ENCODE peak calls at places on chromosomes 16 and 17, in ten cellular contexts. One of them, this sample, is unnamed.

GRCh38 chr16:68737730-68738590 is 868 bp downstream of the CDH1 start:
- DNase-seq in NCI-H510A treated with DMSO at 0.1 percent for 48 hours: peak
- DNase-seq in activated effector memory CD4-positive, alpha-beta T cell treated with Interleukin-2 at 50 U/mL for 16 hours: no peak
- DNase-seq in NCI-H1092: no peak
- DNase-seq in mucosa of gallbladder: peak
- DNase-seq in esophagus muscularis mucosa: no peak
- DNase-seq in activated T-cell treated with anti-CD3 and anti-CD28 coated beads, Interleukin-2, amount 50 U/mL, for 72 hours: no peak
- DNase-seq in RCC 7860: no peak
- DNase-seq in effector memory CD8-positive, alpha-beta T cell: no peak
- DNase-seq in stimulated activated CD4-positive, alpha-beta T cell treated with anti-CD3 and anti-CD28 coated beads, TNF-alpha, amount 100 ng/mL, for 24 hours: no peak
- DNase-seq in this sample: peak

GRCh38 chr16:69482410-69482951 is 58.1 kb downstream of the CYB5B start:
- DNase-seq in NCI-H510A treated with DMSO at 0.1 percent for 48 hours: no peak
- DNase-seq in activated effector memory CD4-positive, alpha-beta T cell treated with Interleukin-2 at 50 U/mL for 16 hours: no peak
- DNase-seq in NCI-H1092: peak
- DNase-seq in mucosa of gallbladder: peak
- DNase-seq in esophagus muscularis mucosa: no peak
- DNase-seq in activated T-cell treated with anti-CD3 and anti-CD28 coated beads, Interleukin-2, amount 50 U/mL, for 72 hours: no peak
- DNase-seq in RCC 7860: no peak
- DNase-seq in effector memory CD8-positive, alpha-beta T cell: no peak
- DNase-seq in stimulated activated CD4-positive, alpha-beta T cell treated with anti-CD3 and anti-CD28 coated beads, TNF-alpha, amount 100 ng/mL, for 24 hours: no peak
- DNase-seq in this sample: peak

GRCh38 chr16:66130296-66130910 is 236.1 kb upstream of the CDH5 start:
- DNase-seq in NCI-H510A treated with DMSO at 0.1 percent for 48 hours: peak
- DNase-seq in activated effector memory CD4-positive, alpha-beta T cell treated with Interleukin-2 at 50 U/mL for 16 hours: no peak
- DNase-seq in NCI-H1092: no peak
- DNase-seq in mucosa of gallbladder: no peak
- DNase-seq in esophagus muscularis mucosa: no peak
- DNase-seq in activated T-cell treated with anti-CD3 and anti-CD28 coated beads, Interleukin-2, amount 50 U/mL, for 72 hours: no peak
- DNase-seq in RCC 7860: no peak
- DNase-seq in effector memory CD8-positive, alpha-beta T cell: no peak
- DNase-seq in stimulated activated CD4-positive, alpha-beta T cell treated with anti-CD3 and anti-CD28 coated beads, TNF-alpha, amount 100 ng/mL, for 24 hours: no peak
- DNase-seq in this sample: no peak

GRCh38 chr17:64339516-64340475 is 50.9 kb downstream of the PECAM1 start:
- DNase-seq in NCI-H510A treated with DMSO at 0.1 percent for 48 hours: no peak
- DNase-seq in activated effector memory CD4-positive, alpha-beta T cell treated with Interleukin-2 at 50 U/mL for 16 hours: no peak
- DNase-seq in NCI-H1092: no peak
- DNase-seq in mucosa of gallbladder: no peak
- DNase-seq in esophagus muscularis mucosa: no peak
- DNase-seq in activated T-cell treated with anti-CD3 and anti-CD28 coated beads, Interleukin-2, amount 50 U/mL, for 72 hours: no peak
- DNase-seq in RCC 7860: no peak
- DNase-seq in effector memory CD8-positive, alpha-beta T cell: no peak
- DNase-seq in stimulated activated CD4-positive, alpha-beta T cell treated with anti-CD3 and anti-CD28 coated beads, TNF-alpha, amount 100 ng/mL, for 24 hours: no peak
- DNase-seq in this sample: no peak

GRCh38 chr17:78719630-78720298 is 62.3 kb downstream of the CYTH1 start:
- DNase-seq in NCI-H510A treated with DMSO at 0.1 percent for 48 hours: no peak
- DNase-seq in activated effector memory CD4-positive, alpha-beta T cell treated with Interleukin-2 at 50 U/mL for 16 hours: no peak
- DNase-seq in NCI-H1092: no peak
- DNase-seq in mucosa of gallbladder: no peak
- DNase-seq in esophagus muscularis mucosa: no peak
- DNase-seq in activated T-cell treated with anti-CD3 and anti-CD28 coated beads, Interleukin-2, amount 50 U/mL, for 72 hours: no peak
- DNase-seq in RCC 7860: no peak
- DNase-seq in effector memory CD8-positive, alpha-beta T cell: no peak
- DNase-seq in stimulated activated CD4-positive, alpha-beta T cell treated with anti-CD3 and anti-CD28 coated beads, TNF-alpha, amount 100 ng/mL, for 24 hours: no peak
- DNase-seq in this sample: no peak

GRCh38 chr16:75108792-75109731 is 7.5 kb downstream of the LDHD start:
- DNase-seq in NCI-H510A treated with DMSO at 0.1 percent for 48 hours: peak
- DNase-seq in activated effector memory CD4-positive, alpha-beta T cell treated with Interleukin-2 at 50 U/mL for 16 hours: peak
- DNase-seq in NCI-H1092: peak
- DNase-seq in mucosa of gallbladder: peak
- DNase-seq in esophagus muscularis mucosa: peak
- DNase-seq in activated T-cell treated with anti-CD3 and anti-CD28 coated beads, Interleukin-2, amount 50 U/mL, for 72 hours: peak
- DNase-seq in RCC 7860: peak
- DNase-seq in effector memory CD8-positive, alpha-beta T cell: peak
- DNase-seq in stimulated activated CD4-positive, alpha-beta T cell treated with anti-CD3 and anti-CD28 coated beads, TNF-alpha, amount 100 ng/mL, for 24 hours: peak
- DNase-seq in this sample: peak

GRCh38 chr16:2883027-2883846 is at the start of gene FLYWCH2:
- DNase-seq in NCI-H510A treated with DMSO at 0.1 percent for 48 hours: peak
- DNase-seq in activated effector memory CD4-positive, alpha-beta T cell treated with Interleukin-2 at 50 U/mL for 16 hours: peak
- DNase-seq in NCI-H1092: peak
- DNase-seq in mucosa of gallbladder: peak
- DNase-seq in esophagus muscularis mucosa: peak
- DNase-seq in activated T-cell treated with anti-CD3 and anti-CD28 coated beads, Interleukin-2, amount 50 U/mL, for 72 hours: peak
- DNase-seq in RCC 7860: peak
- DNase-seq in effector memory CD8-positive, alpha-beta T cell: peak
- DNase-seq in stimulated activated CD4-positive, alpha-beta T cell treated with anti-CD3 and anti-CD28 coated beads, TNF-alpha, amount 100 ng/mL, for 24 hours: peak
- DNase-seq in this sample: peak

GRCh38 chr16:11101695-11102522 is 154.1 kb downstream of the SOCS1 start:
- DNase-seq in NCI-H510A treated with DMSO at 0.1 percent for 48 hours: no peak
- DNase-seq in activated effector memory CD4-positive, alpha-beta T cell treated with Interleukin-2 at 50 U/mL for 16 hours: no peak
- DNase-seq in NCI-H1092: no peak
- DNase-seq in mucosa of gallbladder: no peak
- DNase-seq in esophagus muscularis mucosa: no peak
- DNase-seq in activated T-cell treated with anti-CD3 and anti-CD28 coated beads, Interleukin-2, amount 50 U/mL, for 72 hours: no peak
- DNase-seq in RCC 7860: no peak
- DNase-seq in effector memory CD8-positive, alpha-beta T cell: no peak
- DNase-seq in stimulated activated CD4-positive, alpha-beta T cell treated with anti-CD3 and anti-CD28 coated beads, TNF-alpha, amount 100 ng/mL, for 24 hours: no peak
- DNase-seq in this sample: no peak

GRCh38 chr16:69351309-69352027 is at the start of gene TMED6:
- DNase-seq in NCI-H510A treated with DMSO at 0.1 percent for 48 hours: no peak
- DNase-seq in activated effector memory CD4-positive, alpha-beta T cell treated with Interleukin-2 at 50 U/mL for 16 hours: no peak
- DNase-seq in NCI-H1092: no peak
- DNase-seq in mucosa of gallbladder: peak
- DNase-seq in esophagus muscularis mucosa: no peak
- DNase-seq in activated T-cell treated with anti-CD3 and anti-CD28 coated beads, Interleukin-2, amount 50 U/mL, for 72 hours: no peak
- DNase-seq in RCC 7860: no peak
- DNase-seq in effector memory CD8-positive, alpha-beta T cell: no peak
- DNase-seq in stimulated activated CD4-positive, alpha-beta T cell treated with anti-CD3 and anti-CD28 coated beads, TNF-alpha, amount 100 ng/mL, for 24 hours: no peak
- DNase-seq in this sample: peak

GRCh38 chr17:32253117-32253611 is 12.5 kb upstream of the RHBDL3 start:
- DNase-seq in NCI-H510A treated with DMSO at 0.1 percent for 48 hours: peak
- DNase-seq in activated effector memory CD4-positive, alpha-beta T cell treated with Interleukin-2 at 50 U/mL for 16 hours: peak
- DNase-seq in NCI-H1092: peak
- DNase-seq in mucosa of gallbladder: peak
- DNase-seq in esophagus muscularis mucosa: no peak
- DNase-seq in activated T-cell treated with anti-CD3 and anti-CD28 coated beads, Interleukin-2, amount 50 U/mL, for 72 hours: peak
- DNase-seq in RCC 7860: peak
- DNase-seq in effector memory CD8-positive, alpha-beta T cell: peak
- DNase-seq in stimulated activated CD4-positive, alpha-beta T cell treated with anti-CD3 and anti-CD28 coated beads, TNF-alpha, amount 100 ng/mL, for 24 hours: peak
- DNase-seq in this sample: peak